ENCODE peak calls at places on chromosome 6, in four cellular contexts. C is upper lobe of left lung, K is ascending aorta, D is Peyer's patch. U is an unnamed sample.

GRCh38 chr6:126919947-126920346 is 198.5 kb upstream of the RSPO3 start:
- DNase-seq in C (no peak), K (no peak), D (no peak), U (peak; percentile 95)

GRCh38 chr6:137309078-137309762 is 90.0 kb upstream of the IFNGR1 start:
- DNase-seq in K (peak; percentile 12), D (peak; percentile 89), C (peak; percentile 93), U (peak; percentile 70)

GRCh38 chr6:14912226-14912625 is 333.6 kb upstream of the JARID2 start:
- DNase-seq in C (no peak), D (no peak), K (no peak), U (peak; percentile 11)

GRCh38 chr6:119331676-119332286 is 17.8 kb downstream of the MAN1A1 start:
- DNase-seq in C (no peak), K (no peak), D (no peak), U (no peak)

GRCh38 chr6:165961236-165961751 is 206.4 kb downstream of the TBXT start:
- DNase-seq in C (no peak), K (no peak), D (no peak), U (no peak)

GRCh38 chr6:18161437-18161836 is 6.2 kb downstream of the KDM1B start:
- DNase-seq in C (no peak), K (no peak), D (no peak), U (no peak)

GRCh38 chr6:108896111-108896661 is 48.0 kb downstream of the ARMC2 start:
- DNase-seq in K (no peak), C (no peak), D (no peak), U (peak; percentile 95)

GRCh38 chr6:91106083-91106482 is 519.2 kb upstream of the MAP3K7 start:
- DNase-seq in D (no peak), C (no peak), K (no peak), U (no peak)

GRCh38 chr6:6998194-6998569 is 109.6 kb upstream of the RREB1 start:
- DNase-seq in D (no peak), K (no peak), C (no peak), U (no peak)

GRCh38 chr6:85408039-85408438 is 41.8 kb upstream of the NT5E start:
- DNase-seq in C (no peak), K (no peak), D (no peak), U (no peak)

GRCh38 chr6:25138697-25139051 is 140.5 kb upstream of the CARMIL1 start:
- DNase-seq in C (no peak), K (no peak), D (no peak), U (peak; percentile 60)

GRCh38 chr6:165231177-165231576 is 78.2 kb downstream of the C6orf118 start:
- DNase-seq in K (no peak), C (no peak), D (no peak), U (no peak)

GRCh38 chr6:154508573-154509375 is 1.7 kb downstream of the CNKSR3 start:
- DNase-seq in C (peak; percentile 47), K (no peak), D (peak; percentile 71), U (no peak)

GRCh38 chr6:88163576-88163975 is 2.6 kb downstream of the CNR1 start:
- DNase-seq in D (no peak), K (no peak), C (no peak), U (no peak)

GRCh38 chr6:165001502-165002157 is 307.8 kb downstream of the C6orf118 start:
- DNase-seq in K (no peak), C (no peak), D (no peak), U (no peak)

GRCh38 chr6:143262037-143262436 is 188.5 kb downstream of the ADAT2 start:
- DNase-seq in D (no peak), C (no peak), K (no peak), U (no peak)

GRCh38 chr6:129150476-129150875 is 267.5 kb downstream of the LAMA2 start:
- DNase-seq in D (no peak), K (no peak), C (no peak), U (no peak)

GRCh38 chr6:30744054-30744805 is at the start of gene IER3:
- DNase-seq in D (peak; percentile 92), K (no peak), C (peak; percentile 92), U (peak; percentile 97)

GRCh38 chr6:129767776-129768490 is 58.0 kb upstream of the ARHGAP18 start:
- DNase-seq in C (no peak), K (no peak), D (no peak), U (no peak)

GRCh38 chr6:10576226-10576625 is 55.1 kb downstream of the GCNT2 start:
- DNase-seq in K (no peak), D (no peak), C (no peak), U (no peak)

GRCh38 chr6:160000280-160000704 is 31.4 kb downstream of the IGF2R start:
- DNase-seq in C (no peak), D (no peak), K (no peak), U (no peak)

GRCh38 chr6:162854228-162854627 is 126.5 kb downstream of the PACRG start:
- DNase-seq in D (no peak), C (no peak), K (no peak), U (no peak)

GRCh38 chr6:33768644-33769120 is 20.2 kb downstream of the LEMD2 start:
- DNase-seq in D (peak; percentile 91), C (peak; percentile 78), K (no peak), U (peak; percentile 86)

GRCh38 chr6:47134476-47135189 is 92.5 kb upstream of the ADGRF1 start:
- DNase-seq in D (no peak), K (no peak), C (no peak), U (peak; percentile 98)
- H3K4me3 ChIP-seq in D (no peak overlapping the region), K (no peak overlapping the region), C (no peak overlapping the region), U (no peak overlapping the region)

DNA sequence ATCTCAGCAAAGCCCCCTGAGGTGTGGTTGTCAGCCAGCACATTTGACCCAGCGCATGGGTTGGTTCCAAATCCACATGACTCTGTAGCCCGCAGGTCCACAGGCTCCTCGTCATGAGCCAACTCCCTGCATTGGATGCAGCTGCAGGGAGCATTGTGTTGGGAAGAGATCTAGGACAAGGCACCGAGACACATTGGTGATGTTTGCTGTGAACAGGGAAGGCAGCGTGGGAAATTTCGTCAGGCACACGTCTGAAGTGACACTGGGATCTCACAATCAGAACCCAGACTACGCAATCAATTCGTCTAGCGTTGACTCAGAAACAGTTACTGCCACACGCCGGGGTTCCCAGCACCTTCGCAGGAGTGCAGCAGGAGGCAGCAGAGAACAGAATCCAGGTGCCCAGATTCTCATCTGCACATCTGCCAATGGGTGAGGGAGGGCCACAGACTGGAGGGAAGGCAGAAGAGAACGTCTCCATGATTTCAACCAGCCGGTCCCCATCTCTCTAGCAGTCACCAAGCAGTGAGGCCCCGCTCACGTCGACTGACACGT is 177.0 kb downstream of the TTLL2 start:
- DNase-seq in D (peak; percentile 77), K (no peak), C (no peak), U (peak; percentile 33)
- TF ChIP-seq CTCF in D (no peak), K (peak; percentile 14), C (no peak), U (peak; percentile 33)

DNA sequence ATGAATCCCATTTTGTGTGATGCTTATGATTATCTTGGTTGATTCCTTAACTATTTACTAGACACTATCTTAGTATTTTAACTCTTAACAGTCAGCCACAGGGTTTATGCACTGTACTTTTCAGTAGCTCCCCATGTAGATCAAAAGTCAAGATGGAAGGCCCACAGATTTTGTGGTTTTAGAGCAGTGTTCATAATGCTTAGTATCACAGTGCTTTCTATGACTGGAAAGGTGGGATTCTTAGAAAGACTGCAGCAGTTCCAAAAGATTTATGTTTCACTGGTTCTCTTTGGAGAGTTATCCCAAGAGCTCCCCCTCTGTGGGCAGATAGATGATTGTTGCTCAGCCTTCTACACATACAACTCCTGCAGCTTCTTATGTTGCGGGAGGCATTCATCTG is 34.5 kb downstream of the ANKRD6 start:
- DNase-seq in K (no peak), D (no peak), C (no peak), U (no peak)
- H3K4me3 ChIP-seq in K (no peak overlapping the region), D (no peak overlapping the region), C (no peak overlapping the region), U (no peak overlapping the region)

GRCh38 chr6:113488061-113488460 is 369.1 kb upstream of the MARCKS start:
- DNase-seq in D (no peak), C (no peak), K (no peak), U (peak; percentile 20)
- TF ChIP-seq CTCF in D (no peak), C (no peak), K (no peak), U (no peak)

GRCh38 chr6:31878761-31879542 is at the start of gene SLC44A4:
- DNase-seq in D (peak; percentile 73), C (peak; percentile 45), K (no peak), U (no peak)
- H3K4me3 ChIP-seq in D (no peak within 1 kb of the TSS), C (peak within 1 kb of the TSS; percentile 47), K (no peak within 1 kb of the TSS), U (no peak within 1 kb of the TSS)

GRCh38 chr6:112443666-112444065 is 96.5 kb downstream of the RFPL4B start:
- DNase-seq in K (no peak), C (no peak), D (peak; percentile 50), U (peak; percentile 87)
- TF ChIP-seq CTCF in K (no peak), C (no peak), D (no peak), U (no peak)

GRCh38 chr6:124953808-124954207 is 8.4 kb upstream of the RNF217 start:
- DNase-seq in K (no peak), C (no peak), D (no peak), U (no peak)

GRCh38 chr6:124958759-124959354 is 3.4 kb upstream of the RNF217 start:
- DNase-seq in K (no peak), C (no peak), D (no peak), U (peak; percentile 70)

GRCh38 chr6:124958149-124958548 is 4.1 kb upstream of the RNF217 start:
- DNase-seq in C (no peak), K (no peak), D (no peak), U (no peak)

GRCh38 chr6:124956018-124956417 is 6.2 kb upstream of the RNF217 start:
- DNase-seq in C (no peak), K (no peak), D (no peak), U (no peak)

DNA sequence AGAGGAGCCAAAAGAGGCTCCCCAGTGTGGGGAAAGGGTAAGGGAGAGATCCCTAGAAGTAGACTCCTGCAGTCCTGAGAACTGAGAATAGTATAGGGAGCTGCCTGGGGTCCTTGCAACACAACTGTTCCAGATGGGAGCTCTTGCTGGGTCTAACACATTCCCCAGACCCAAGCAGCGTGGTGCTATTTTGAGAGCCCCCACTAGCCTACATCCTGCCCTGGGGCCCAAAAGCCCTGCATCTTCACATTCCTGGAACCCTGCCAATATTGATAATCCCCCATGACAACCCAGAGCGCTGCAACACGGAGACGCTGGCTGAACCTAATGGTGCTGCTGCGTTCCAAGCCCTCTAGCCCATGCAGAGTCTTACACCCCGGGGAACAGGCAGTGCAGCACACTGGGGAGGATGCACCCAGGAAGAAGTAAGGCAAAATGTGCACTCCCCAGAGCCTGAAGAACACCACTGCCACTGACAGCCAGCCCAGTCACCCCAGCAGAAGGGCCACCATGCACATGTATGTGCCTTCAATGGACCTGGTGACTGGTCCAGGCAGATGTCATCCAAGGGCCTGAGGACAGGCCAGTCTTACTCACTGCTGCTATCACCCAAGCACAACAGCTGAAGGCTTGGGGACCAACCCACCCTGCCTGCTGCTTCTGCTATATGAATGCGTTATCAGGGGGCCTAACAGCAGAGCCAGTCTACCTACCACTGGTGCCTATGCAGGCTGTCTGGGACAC is 7.0 kb upstream of the RNF217 start:
- DNase-seq in D (no peak), C (no peak), K (no peak), U (peak; percentile 46)
- H3K4me3 ChIP-seq in D (no peak overlapping the region), C (no peak overlapping the region), K (no peak overlapping the region), U (no peak overlapping the region)

DNA sequence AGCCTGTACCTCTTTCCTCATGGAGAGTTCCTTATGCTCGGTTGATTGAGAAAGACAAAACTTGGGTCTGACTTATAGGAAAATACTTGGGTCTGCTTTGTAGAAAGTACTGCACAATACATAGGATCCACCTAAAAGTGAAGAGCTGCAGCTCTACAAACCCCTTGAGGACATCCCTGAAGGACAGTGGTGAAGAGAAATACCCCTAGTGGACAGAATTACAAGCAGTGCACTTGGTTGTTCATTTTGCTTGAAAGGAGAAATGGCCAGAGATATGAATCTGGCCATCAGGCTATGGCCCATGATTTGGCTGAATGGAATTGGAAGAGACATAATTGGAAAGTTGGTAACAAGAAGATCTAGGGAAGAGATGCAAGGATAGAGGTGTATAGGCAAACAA is 8.3 kb downstream of the CD24 start:
- DNase-seq in K (no peak), C (no peak), D (no peak), U (no peak)
- TF ChIP-seq CTCF in K (no peak), C (no peak), D (no peak), U (no peak)

GRCh38 chr6:56040875-56041274 is 165.5 kb upstream of the BMP5 start:
- DNase-seq in C (no peak), K (no peak), D (no peak), U (peak; percentile 81)
- H3K4me3 ChIP-seq in C (no peak overlapping the region), K (no peak overlapping the region), D (no peak overlapping the region), U (no peak overlapping the region)